ENCODE peak calls at places on chromosomes 4 and X, in four cellular contexts. P is mammary epithelial cell, R is GM23338, Z is endothelial cell of umbilical vein. A is an unnamed sample.
A peak's percentile ranks its signal among the peaks of the same experiment; 100 is the strongest.

GRCh38 chr4:95087657-95088455 is 330.1 kb downstream of the BMPR1B start:
- DNase-seq in Z (peak; percentile 34), R (no peak), P (no peak), A (peak; percentile 47)

GRCh38 chrX:10042055-10042454 is 74.9 kb downstream of the CLDN34 start:
- DNase-seq in P (no peak), R (no peak), Z (no peak), A (no peak)

GRCh38 chr4:15913631-15913970 is 24.9 kb downstream of the FGFBP1 start:
- DNase-seq in R (no peak), P (peak; percentile 99), Z (peak; percentile 72), A (peak; percentile 99)

GRCh38 chr4:171814545-171814944 is 1.3 kb downstream of the GALNTL6 start:
- DNase-seq in P (no peak), R (peak; percentile 28), Z (no peak), A (no peak)

GRCh38 chr4:108492816-108493595 is 127.4 kb upstream of the RPL34 start:
- DNase-seq in R (peak; percentile 82), Z (no peak), P (peak; percentile 39), A (peak; percentile 10)

GRCh38 chr4:78622253-78622979 is 70.8 kb downstream of the ANXA3 start:
- DNase-seq in P (no peak), Z (peak; percentile 65), R (no peak), A (peak; percentile 70)

GRCh38 chr4:10115657-10116624 is 658 bp downstream of the WDR1 start:
- DNase-seq in R (peak; percentile 72), Z (no peak), P (peak; percentile 74), A (no peak)

GRCh38 chr4:185712350-185713024 is 99.5 kb downstream of the SORBS2 start:
- DNase-seq in Z (no peak), R (peak; percentile 18), P (no peak), A (no peak)

GRCh38 chr4:11633435-11633834 is 204.7 kb upstream of the HS3ST1 start:
- DNase-seq in P (no peak), Z (no peak), R (no peak), A (no peak)

GRCh38 chr4:102734591-102735385 is 26.0 kb downstream of the MANBA start:
- DNase-seq in P (peak; percentile 6), Z (no peak), R (no peak), A (peak; percentile 26)

GRCh38 chrX:70332600-70332999 is 42.7 kb downstream of the KIF4A start:
- DNase-seq in R (peak; percentile 20), Z (no peak), P (no peak), A (no peak)

GRCh38 chr4:80186666-80187065 is 10.6 kb upstream of the PRDM8 start:
- DNase-seq in P (no peak), Z (no peak), R (no peak), A (no peak)

GRCh38 chrX:29746326-29746725 is 469.0 kb upstream of the MAGEB2 start:
- DNase-seq in R (no peak), Z (no peak), P (no peak), A (peak; percentile 57)

GRCh38 chr4:159175989-159176375 is 73.1 kb downstream of the RAPGEF2 start:
- DNase-seq in Z (no peak), R (no peak), P (no peak), A (no peak)

GRCh38 chr4:92825785-92826184 is 522.0 kb downstream of the GRID2 start:
- DNase-seq in P (no peak), R (no peak), Z (no peak), A (no peak)

GRCh38 chrX:142089193-142089592 is 115.9 kb downstream of the MAGEC2 start:
- DNase-seq in R (peak; percentile 17), Z (peak; percentile 1), P (no peak), A (peak; percentile 2)

GRCh38 chr4:100962698-100963097 is 384.6 kb downstream of the PPP3CA start:
- DNase-seq in R (no peak), Z (no peak), P (no peak), A (no peak)

GRCh38 chr4:94588900-94589693 is 137.4 kb downstream of the PDLIM5 start:
- DNase-seq in R (no peak), P (no peak), Z (no peak), A (no peak)

GRCh38 chr4:18882468-18882867 is 860.9 kb upstream of the LCORL start:
- DNase-seq in P (peak; percentile 59), Z (peak; percentile 2), R (peak; percentile 16), A (peak; percentile 91)

GRCh38 chr4:54230479-54231418 is 1.7 kb downstream of the PDGFRA start:
- DNase-seq in R (peak; percentile 69), P (no peak), Z (no peak), A (peak; percentile 62)

GRCh38 chr4:76203541-76203940 is 10.1 kb downstream of the SCARB2 start:
- DNase-seq in R (no peak), P (no peak), Z (no peak), A (no peak)

GRCh38 chr4:13670456-13671150 is 43.1 kb upstream of the BOD1L1 start:
- DNase-seq in P (no peak), R (no peak), Z (no peak), A (no peak)

GRCh38 chr4:83022724-83023427 is 12.1 kb upstream of the COPS4 start:
- DNase-seq in R (no peak), P (peak; percentile 47), Z (peak; percentile 29), A (peak; percentile 37)

GRCh38 chrX:17500145-17500579 is 125.2 kb downstream of the NHS start:
- DNase-seq in R (no peak), P (peak; percentile 15), Z (peak; percentile 85), A (peak; percentile 89)

GRCh38 chr4:25032126-25032525 is 1.4 kb upstream of the LGI2 start:
- DNase-seq in P (no peak), R (no peak), Z (no peak), A (peak; percentile 46)

GRCh38 chr4:8153441-8153840 is 5.2 kb downstream of the ABLIM2 start:
- DNase-seq in R (no peak), Z (no peak), P (no peak), A (no peak)

GRCh38 chr4:174873931-174874330 is 44.2 kb upstream of the ADAM29 start:
- DNase-seq in R (peak; percentile 71), P (no peak), Z (no peak), A (no peak)

DNA sequence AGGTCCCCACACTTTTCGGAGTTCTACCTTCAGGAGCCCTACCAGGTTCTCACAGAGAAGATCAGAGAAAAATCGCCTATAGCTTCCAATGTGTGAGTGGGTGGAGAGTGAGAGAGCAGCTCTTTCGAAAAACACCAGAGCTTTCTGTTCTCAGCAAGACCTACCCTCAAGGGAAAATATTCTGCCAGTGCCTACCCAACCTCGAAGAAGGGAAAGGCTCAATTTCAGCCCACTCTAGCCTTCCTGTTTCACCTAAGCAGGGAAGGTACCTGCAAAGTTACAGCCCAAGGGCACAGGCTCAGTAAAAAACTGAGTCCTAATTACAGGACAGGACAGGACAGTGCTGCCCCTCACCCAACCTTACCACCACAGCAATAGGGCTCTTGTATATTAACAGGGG is 104.0 kb upstream of the WDR17 start:
- DNase-seq in P (no peak), Z (no peak), R (no peak), A (no peak)
- H3K4me2 ChIP-seq in P (no peak overlapping the region), Z (no peak overlapping the region), R (no peak overlapping the region), A (no peak overlapping the region)

DNA sequence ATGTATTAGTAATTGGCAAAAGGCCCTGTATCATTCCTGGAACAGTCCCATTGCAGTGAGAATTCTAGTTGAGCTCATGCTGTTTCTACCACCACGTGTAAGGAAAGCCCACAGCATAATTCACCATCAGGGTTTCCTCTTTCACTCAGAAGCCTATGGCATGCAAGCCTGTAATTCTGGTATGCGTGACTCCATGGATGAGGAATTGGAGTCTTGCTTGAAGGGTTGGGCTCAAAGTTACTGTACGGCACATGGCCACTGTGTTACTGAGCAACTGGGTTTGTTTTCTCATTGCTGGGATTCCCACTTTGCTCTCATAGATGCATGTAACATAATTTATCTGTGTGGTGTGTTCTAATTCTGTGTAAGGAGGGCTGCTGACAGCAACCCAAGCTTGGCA is 132.3 kb upstream of the NR3C2 start:
- DNase-seq in P (peak; percentile 1), Z (no peak), R (no peak), A (peak; percentile 53)
- H3K4me2 ChIP-seq in P (no peak overlapping the region), Z (no peak overlapping the region), R (no peak overlapping the region), A (no peak overlapping the region)

DNA sequence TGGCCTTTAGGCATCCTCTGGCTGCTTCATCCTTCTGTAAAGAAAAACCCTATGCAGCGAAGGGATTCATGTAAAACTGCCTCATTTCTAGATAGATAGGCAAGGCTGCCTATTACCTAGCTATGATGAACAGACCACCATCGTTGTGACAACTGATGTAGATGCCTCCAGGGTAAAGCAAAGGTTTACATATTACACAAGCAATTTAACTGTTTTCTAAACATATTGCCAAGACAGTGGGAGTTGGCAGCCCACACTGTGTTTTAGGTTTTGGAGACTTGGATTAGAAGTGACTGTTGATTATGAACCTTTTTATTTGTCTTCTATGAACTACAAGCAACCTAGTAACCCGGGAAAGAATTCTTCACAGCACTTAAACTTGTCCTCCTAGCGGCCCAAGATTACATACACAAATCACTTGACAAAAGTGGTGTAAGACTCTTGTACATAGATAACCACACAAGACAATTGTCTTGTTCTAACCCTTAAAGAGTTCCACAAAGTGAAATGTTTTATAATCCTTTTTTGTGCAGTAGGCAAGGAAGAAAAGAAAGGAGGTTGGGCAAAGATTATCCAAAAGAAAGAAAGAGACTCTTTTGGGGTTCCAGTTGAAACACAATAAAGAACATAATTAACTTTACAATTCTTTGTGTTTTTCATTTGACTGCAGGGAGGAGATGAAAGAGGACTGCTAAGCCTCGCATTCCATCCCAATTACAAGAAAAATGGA is 60.1 kb downstream of the HHIP start:
- DNase-seq in R (no peak), Z (no peak), P (no peak), A (no peak)
- H3K4me2 ChIP-seq in R (no peak overlapping the region), Z (no peak overlapping the region), P (no peak overlapping the region), A (no peak overlapping the region)

GRCh38 chr4:85741421-85741820 is 266.5 kb downstream of the ARHGAP24 start:
- DNase-seq in R (no peak), Z (no peak), P (no peak), A (no peak)
- H3K4me2 ChIP-seq in R (no peak overlapping the region), Z (no peak overlapping the region), P (no peak overlapping the region), A (no peak overlapping the region)

GRCh38 chr4:120733054-120733453 is 189.5 kb downstream of the PRDM5 start:
- DNase-seq in R (no peak), P (no peak), Z (no peak), A (no peak)

GRCh38 chr4:120733968-120734367 is 188.6 kb downstream of the PRDM5 start:
- DNase-seq in Z (no peak), P (no peak), R (no peak), A (no peak)

GRCh38 chr4:120731561-120731960 is 191.0 kb downstream of the PRDM5 start:
- DNase-seq in Z (no peak), P (no peak), R (no peak), A (peak; percentile 26)

GRCh38 chr4:120730777-120731320 is 191.7 kb downstream of the PRDM5 start:
- DNase-seq in Z (no peak), R (no peak), P (no peak), A (no peak)

GRCh38 chr4:120736312-120736711 is 186.2 kb downstream of the PRDM5 start:
- DNase-seq in Z (no peak), P (no peak), R (no peak), A (no peak)
- H3K4me2 ChIP-seq in Z (no peak overlapping the region), P (no peak overlapping the region), R (no peak overlapping the region), A (no peak overlapping the region)

GRCh38 chr4:42363614-42364013 is 33.7 kb upstream of the SHISA3 start:
- DNase-seq in Z (no peak), P (no peak), R (no peak), A (no peak)
- H3K4me2 ChIP-seq in Z (no peak overlapping the region), P (no peak overlapping the region), R (no peak overlapping the region), A (no peak overlapping the region)

DNA sequence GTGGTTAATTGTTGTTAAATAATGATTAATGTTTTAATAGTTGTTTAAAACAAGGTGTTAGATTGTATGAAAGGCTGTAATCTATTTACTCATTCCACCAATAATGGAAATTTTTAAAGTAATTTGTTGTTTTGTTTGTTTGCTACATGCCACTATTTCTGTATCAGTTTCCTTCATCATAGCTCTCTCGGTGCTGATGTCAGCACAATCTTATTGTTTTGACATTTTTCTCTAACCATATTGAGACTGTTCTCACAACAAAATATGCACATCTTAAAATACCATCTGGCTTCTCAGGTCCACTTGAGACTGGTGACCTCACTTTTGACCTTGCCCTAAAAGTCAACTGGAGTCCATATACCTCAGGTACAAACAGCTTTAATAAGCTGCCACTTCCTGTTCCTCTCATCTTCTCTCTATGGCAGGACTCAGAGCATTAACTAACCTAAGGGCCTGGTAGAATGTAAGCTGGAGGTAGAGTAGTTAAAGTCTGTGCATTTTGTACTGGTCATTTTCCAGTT is 1.0 kb upstream of the GUCY1B1 start:
- DNase-seq in P (no peak), R (no peak), Z (no peak), A (no peak)
- H3K4me2 ChIP-seq in P (no peak overlapping the region), R (no peak overlapping the region), Z (no peak overlapping the region), A (no peak overlapping the region)